ENCODE peak calls at places on chromosomes 5 and 9, in seven cellular contexts. One of them, this sample, is unnamed.

GRCh38 chr5:62886603-62887315 is 308.1 kb downstream of the LRRC70 start:
- DNase-seq in HTR-8/SVneo: no peak
- DNase-seq in stimulated activated CD8-positive, alpha-beta memory T cell treated with anti-CD3 and anti-CD28 coated beads, Interleukin-15, amount 100 ng/mL, for 4 hours: no peak
- DNase-seq in activated T-cell treated with anti-CD3 and anti-CD28 coated beads, Interleukin-2, amount 50 U/mL, for 72 hours: no peak
- DNase-seq in transverse colon: no peak
- DNase-seq in A172: no peak
- DNase-seq in stimulated activated CD4-positive, alpha-beta T cell treated with anti-CD3 and anti-CD28 coated beads, Interleukin-4, amount 100 ng/mL, for 1 hour: no peak
- DNase-seq in this sample: no peak

GRCh38 chr5:134738963-134739661 is 764 bp downstream of the CAMLG start:
- DNase-seq in stimulated activated CD8-positive, alpha-beta memory T cell treated with anti-CD3 and anti-CD28 coated beads, Interleukin-15, amount 100 ng/mL, for 4 hours: no peak
- DNase-seq in activated T-cell treated with anti-CD3 and anti-CD28 coated beads, Interleukin-2, amount 50 U/mL, for 72 hours: peak; percentile 42
- DNase-seq in HTR-8/SVneo: peak; percentile 38
- DNase-seq in transverse colon: peak; percentile 18
- DNase-seq in A172: peak; percentile 42
- DNase-seq in stimulated activated CD4-positive, alpha-beta T cell treated with anti-CD3 and anti-CD28 coated beads, Interleukin-4, amount 100 ng/mL, for 1 hour: peak; percentile 8
- DNase-seq in this sample: peak; percentile 68

GRCh38 chr5:99600952-99601351 is 672.1 kb upstream of the CHD1 start:
- DNase-seq in HTR-8/SVneo: no peak
- DNase-seq in stimulated activated CD4-positive, alpha-beta T cell treated with anti-CD3 and anti-CD28 coated beads, Interleukin-4, amount 100 ng/mL, for 1 hour: no peak
- DNase-seq in transverse colon: no peak
- DNase-seq in stimulated activated CD8-positive, alpha-beta memory T cell treated with anti-CD3 and anti-CD28 coated beads, Interleukin-15, amount 100 ng/mL, for 4 hours: no peak
- DNase-seq in activated T-cell treated with anti-CD3 and anti-CD28 coated beads, Interleukin-2, amount 50 U/mL, for 72 hours: no peak
- DNase-seq in A172: peak; percentile 29
- DNase-seq in this sample: no peak

GRCh38 chr9:129253820-129254381 is 75.8 kb upstream of the IER5L start:
- DNase-seq in stimulated activated CD4-positive, alpha-beta T cell treated with anti-CD3 and anti-CD28 coated beads, Interleukin-4, amount 100 ng/mL, for 1 hour: no peak
- DNase-seq in A172: no peak
- DNase-seq in activated T-cell treated with anti-CD3 and anti-CD28 coated beads, Interleukin-2, amount 50 U/mL, for 72 hours: no peak
- DNase-seq in stimulated activated CD8-positive, alpha-beta memory T cell treated with anti-CD3 and anti-CD28 coated beads, Interleukin-15, amount 100 ng/mL, for 4 hours: no peak
- DNase-seq in HTR-8/SVneo: no peak
- DNase-seq in transverse colon: no peak
- DNase-seq in this sample: no peak

GRCh38 chr5:72470817-72471216 is 36.4 kb downstream of the ZNF366 start:
- DNase-seq in stimulated activated CD8-positive, alpha-beta memory T cell treated with anti-CD3 and anti-CD28 coated beads, Interleukin-15, amount 100 ng/mL, for 4 hours: no peak
- DNase-seq in transverse colon: no peak
- DNase-seq in stimulated activated CD4-positive, alpha-beta T cell treated with anti-CD3 and anti-CD28 coated beads, Interleukin-4, amount 100 ng/mL, for 1 hour: no peak
- DNase-seq in activated T-cell treated with anti-CD3 and anti-CD28 coated beads, Interleukin-2, amount 50 U/mL, for 72 hours: no peak
- DNase-seq in HTR-8/SVneo: peak; percentile 52
- DNase-seq in A172: peak; percentile 93
- DNase-seq in this sample: peak; percentile 79

GRCh38 chr9:27280858-27281257 is 16.1 kb downstream of the EQTN start:
- DNase-seq in activated T-cell treated with anti-CD3 and anti-CD28 coated beads, Interleukin-2, amount 50 U/mL, for 72 hours: no peak
- DNase-seq in A172: no peak
- DNase-seq in stimulated activated CD4-positive, alpha-beta T cell treated with anti-CD3 and anti-CD28 coated beads, Interleukin-4, amount 100 ng/mL, for 1 hour: no peak
- DNase-seq in HTR-8/SVneo: no peak
- DNase-seq in stimulated activated CD8-positive, alpha-beta memory T cell treated with anti-CD3 and anti-CD28 coated beads, Interleukin-15, amount 100 ng/mL, for 4 hours: no peak
- DNase-seq in transverse colon: no peak
- DNase-seq in this sample: no peak

GRCh38 chr5:75466317-75466716 is 45.1 kb downstream of the CERT1 start:
- DNase-seq in A172: no peak
- DNase-seq in stimulated activated CD4-positive, alpha-beta T cell treated with anti-CD3 and anti-CD28 coated beads, Interleukin-4, amount 100 ng/mL, for 1 hour: no peak
- DNase-seq in transverse colon: no peak
- DNase-seq in HTR-8/SVneo: no peak
- DNase-seq in activated T-cell treated with anti-CD3 and anti-CD28 coated beads, Interleukin-2, amount 50 U/mL, for 72 hours: no peak
- DNase-seq in stimulated activated CD8-positive, alpha-beta memory T cell treated with anti-CD3 and anti-CD28 coated beads, Interleukin-15, amount 100 ng/mL, for 4 hours: no peak
- DNase-seq in this sample: no peak

GRCh38 chr9:78097541-78097940 is 65.9 kb upstream of the GNAQ start:
- DNase-seq in activated T-cell treated with anti-CD3 and anti-CD28 coated beads, Interleukin-2, amount 50 U/mL, for 72 hours: no peak
- DNase-seq in A172: no peak
- DNase-seq in HTR-8/SVneo: no peak
- DNase-seq in transverse colon: no peak
- DNase-seq in stimulated activated CD4-positive, alpha-beta T cell treated with anti-CD3 and anti-CD28 coated beads, Interleukin-4, amount 100 ng/mL, for 1 hour: no peak
- DNase-seq in stimulated activated CD8-positive, alpha-beta memory T cell treated with anti-CD3 and anti-CD28 coated beads, Interleukin-15, amount 100 ng/mL, for 4 hours: no peak
- DNase-seq in this sample: no peak

GRCh38 chr5:24068507-24068906 is 561.1 kb downstream of the PRDM9 start:
- DNase-seq in stimulated activated CD8-positive, alpha-beta memory T cell treated with anti-CD3 and anti-CD28 coated beads, Interleukin-15, amount 100 ng/mL, for 4 hours: no peak
- DNase-seq in transverse colon: no peak
- DNase-seq in A172: no peak
- DNase-seq in activated T-cell treated with anti-CD3 and anti-CD28 coated beads, Interleukin-2, amount 50 U/mL, for 72 hours: no peak
- DNase-seq in HTR-8/SVneo: no peak
- DNase-seq in stimulated activated CD4-positive, alpha-beta T cell treated with anti-CD3 and anti-CD28 coated beads, Interleukin-4, amount 100 ng/mL, for 1 hour: no peak
- DNase-seq in this sample: no peak

GRCh38 chr5:110086658-110087388 is 397.1 kb downstream of the MAN2A1 start:
- DNase-seq in activated T-cell treated with anti-CD3 and anti-CD28 coated beads, Interleukin-2, amount 50 U/mL, for 72 hours: peak; percentile 82
- DNase-seq in A172: peak; percentile 83
- DNase-seq in stimulated activated CD8-positive, alpha-beta memory T cell treated with anti-CD3 and anti-CD28 coated beads, Interleukin-15, amount 100 ng/mL, for 4 hours: no peak
- DNase-seq in transverse colon: peak; percentile 11
- DNase-seq in stimulated activated CD4-positive, alpha-beta T cell treated with anti-CD3 and anti-CD28 coated beads, Interleukin-4, amount 100 ng/mL, for 1 hour: peak; percentile 37
- DNase-seq in HTR-8/SVneo: no peak
- DNase-seq in this sample: peak; percentile 62

GRCh38 chr9:97594414-97594921 is 38.7 kb downstream of the TSTD2 start:
- DNase-seq in activated T-cell treated with anti-CD3 and anti-CD28 coated beads, Interleukin-2, amount 50 U/mL, for 72 hours: no peak
- DNase-seq in transverse colon: no peak
- DNase-seq in stimulated activated CD4-positive, alpha-beta T cell treated with anti-CD3 and anti-CD28 coated beads, Interleukin-4, amount 100 ng/mL, for 1 hour: no peak
- DNase-seq in stimulated activated CD8-positive, alpha-beta memory T cell treated with anti-CD3 and anti-CD28 coated beads, Interleukin-15, amount 100 ng/mL, for 4 hours: no peak
- DNase-seq in A172: no peak
- DNase-seq in HTR-8/SVneo: no peak
- DNase-seq in this sample: no peak

GRCh38 chr5:111016801-111017200 is 54.7 kb upstream of the TSLP start:
- DNase-seq in A172: no peak
- DNase-seq in transverse colon: no peak
- DNase-seq in stimulated activated CD4-positive, alpha-beta T cell treated with anti-CD3 and anti-CD28 coated beads, Interleukin-4, amount 100 ng/mL, for 1 hour: no peak
- DNase-seq in HTR-8/SVneo: no peak
- DNase-seq in activated T-cell treated with anti-CD3 and anti-CD28 coated beads, Interleukin-2, amount 50 U/mL, for 72 hours: no peak
- DNase-seq in stimulated activated CD8-positive, alpha-beta memory T cell treated with anti-CD3 and anti-CD28 coated beads, Interleukin-15, amount 100 ng/mL, for 4 hours: no peak
- DNase-seq in this sample: no peak

GRCh38 chr9:88697764-88698436 is 162.9 kb downstream of the NXNL2 start:
- DNase-seq in stimulated activated CD4-positive, alpha-beta T cell treated with anti-CD3 and anti-CD28 coated beads, Interleukin-4, amount 100 ng/mL, for 1 hour: no peak
- DNase-seq in A172: no peak
- DNase-seq in stimulated activated CD8-positive, alpha-beta memory T cell treated with anti-CD3 and anti-CD28 coated beads, Interleukin-15, amount 100 ng/mL, for 4 hours: no peak
- DNase-seq in activated T-cell treated with anti-CD3 and anti-CD28 coated beads, Interleukin-2, amount 50 U/mL, for 72 hours: no peak
- DNase-seq in HTR-8/SVneo: no peak
- DNase-seq in transverse colon: no peak
- DNase-seq in this sample: no peak

GRCh38 chr9:112555091-112555643 is 68.5 kb downstream of the KIAA1958 start:
- DNase-seq in A172: no peak
- DNase-seq in HTR-8/SVneo: no peak
- DNase-seq in stimulated activated CD4-positive, alpha-beta T cell treated with anti-CD3 and anti-CD28 coated beads, Interleukin-4, amount 100 ng/mL, for 1 hour: no peak
- DNase-seq in activated T-cell treated with anti-CD3 and anti-CD28 coated beads, Interleukin-2, amount 50 U/mL, for 72 hours: no peak
- DNase-seq in stimulated activated CD8-positive, alpha-beta memory T cell treated with anti-CD3 and anti-CD28 coated beads, Interleukin-15, amount 100 ng/mL, for 4 hours: no peak
- DNase-seq in transverse colon: no peak
- DNase-seq in this sample: no peak

GRCh38 chr5:163790497-163790896 is 285.1 kb downstream of the MAT2B start:
- DNase-seq in HTR-8/SVneo: no peak
- DNase-seq in A172: peak; percentile 54
- DNase-seq in stimulated activated CD8-positive, alpha-beta memory T cell treated with anti-CD3 and anti-CD28 coated beads, Interleukin-15, amount 100 ng/mL, for 4 hours: no peak
- DNase-seq in stimulated activated CD4-positive, alpha-beta T cell treated with anti-CD3 and anti-CD28 coated beads, Interleukin-4, amount 100 ng/mL, for 1 hour: no peak
- DNase-seq in transverse colon: no peak
- DNase-seq in activated T-cell treated with anti-CD3 and anti-CD28 coated beads, Interleukin-2, amount 50 U/mL, for 72 hours: no peak
- DNase-seq in this sample: no peak

GRCh38 chr5:14869286-14870164 is 2.1 kb downstream of the ANKH start:
- DNase-seq in HTR-8/SVneo: no peak
- DNase-seq in transverse colon: no peak
- DNase-seq in activated T-cell treated with anti-CD3 and anti-CD28 coated beads, Interleukin-2, amount 50 U/mL, for 72 hours: peak; percentile 60
- DNase-seq in stimulated activated CD4-positive, alpha-beta T cell treated with anti-CD3 and anti-CD28 coated beads, Interleukin-4, amount 100 ng/mL, for 1 hour: peak; percentile 18
- DNase-seq in A172: no peak
- DNase-seq in stimulated activated CD8-positive, alpha-beta memory T cell treated with anti-CD3 and anti-CD28 coated beads, Interleukin-15, amount 100 ng/mL, for 4 hours: no peak
- DNase-seq in this sample: no peak

GRCh38 chr9:123267481-123268239 is 726 bp downstream of the STRBP start:
- DNase-seq in activated T-cell treated with anti-CD3 and anti-CD28 coated beads, Interleukin-2, amount 50 U/mL, for 72 hours: no peak
- DNase-seq in HTR-8/SVneo: no peak
- DNase-seq in A172: no peak
- DNase-seq in stimulated activated CD8-positive, alpha-beta memory T cell treated with anti-CD3 and anti-CD28 coated beads, Interleukin-15, amount 100 ng/mL, for 4 hours: no peak
- DNase-seq in stimulated activated CD4-positive, alpha-beta T cell treated with anti-CD3 and anti-CD28 coated beads, Interleukin-4, amount 100 ng/mL, for 1 hour: peak; percentile 10
- DNase-seq in transverse colon: peak; percentile 33
- DNase-seq in this sample: peak; percentile 29

GRCh38 chr5:98570661-98571181 is 202.7 kb upstream of the RGMB start:
- DNase-seq in transverse colon: no peak
- DNase-seq in stimulated activated CD4-positive, alpha-beta T cell treated with anti-CD3 and anti-CD28 coated beads, Interleukin-4, amount 100 ng/mL, for 1 hour: no peak
- DNase-seq in activated T-cell treated with anti-CD3 and anti-CD28 coated beads, Interleukin-2, amount 50 U/mL, for 72 hours: no peak
- DNase-seq in A172: peak; percentile 41
- DNase-seq in stimulated activated CD8-positive, alpha-beta memory T cell treated with anti-CD3 and anti-CD28 coated beads, Interleukin-15, amount 100 ng/mL, for 4 hours: no peak
- DNase-seq in HTR-8/SVneo: no peak
- DNase-seq in this sample: no peak

GRCh38 chr5:372911-373709 is 51.6 kb downstream of the AHRR start:
- DNase-seq in transverse colon: no peak
- DNase-seq in activated T-cell treated with anti-CD3 and anti-CD28 coated beads, Interleukin-2, amount 50 U/mL, for 72 hours: no peak
- DNase-seq in HTR-8/SVneo: peak; percentile 49
- DNase-seq in A172: no peak
- DNase-seq in stimulated activated CD8-positive, alpha-beta memory T cell treated with anti-CD3 and anti-CD28 coated beads, Interleukin-15, amount 100 ng/mL, for 4 hours: no peak
- DNase-seq in stimulated activated CD4-positive, alpha-beta T cell treated with anti-CD3 and anti-CD28 coated beads, Interleukin-4, amount 100 ng/mL, for 1 hour: peak; percentile 33
- DNase-seq in this sample: no peak

GRCh38 chr5:88606626-88607025 is 276.4 kb downstream of the MEF2C start:
- DNase-seq in transverse colon: no peak
- DNase-seq in HTR-8/SVneo: no peak
- DNase-seq in A172: no peak
- DNase-seq in activated T-cell treated with anti-CD3 and anti-CD28 coated beads, Interleukin-2, amount 50 U/mL, for 72 hours: no peak
- DNase-seq in stimulated activated CD4-positive, alpha-beta T cell treated with anti-CD3 and anti-CD28 coated beads, Interleukin-4, amount 100 ng/mL, for 1 hour: no peak
- DNase-seq in stimulated activated CD8-positive, alpha-beta memory T cell treated with anti-CD3 and anti-CD28 coated beads, Interleukin-15, amount 100 ng/mL, for 4 hours: no peak
- DNase-seq in this sample: no peak

GRCh38 chr5:180785151-180785781 is 17.3 kb downstream of the MGAT1 start:
- DNase-seq in stimulated activated CD8-positive, alpha-beta memory T cell treated with anti-CD3 and anti-CD28 coated beads, Interleukin-15, amount 100 ng/mL, for 4 hours: no peak
- DNase-seq in stimulated activated CD4-positive, alpha-beta T cell treated with anti-CD3 and anti-CD28 coated beads, Interleukin-4, amount 100 ng/mL, for 1 hour: no peak
- DNase-seq in A172: peak; percentile 42
- DNase-seq in transverse colon: no peak
- DNase-seq in HTR-8/SVneo: no peak
- DNase-seq in activated T-cell treated with anti-CD3 and anti-CD28 coated beads, Interleukin-2, amount 50 U/mL, for 72 hours: no peak
- DNase-seq in this sample: no peak

GRCh38 chr5:134846641-134846960 is 833 bp downstream of the C5orf24 start:
- DNase-seq in activated T-cell treated with anti-CD3 and anti-CD28 coated beads, Interleukin-2, amount 50 U/mL, for 72 hours: peak; percentile 23
- DNase-seq in A172: no peak
- DNase-seq in stimulated activated CD4-positive, alpha-beta T cell treated with anti-CD3 and anti-CD28 coated beads, Interleukin-4, amount 100 ng/mL, for 1 hour: no peak
- DNase-seq in stimulated activated CD8-positive, alpha-beta memory T cell treated with anti-CD3 and anti-CD28 coated beads, Interleukin-15, amount 100 ng/mL, for 4 hours: peak; percentile 3
- DNase-seq in transverse colon: peak; percentile 11
- DNase-seq in HTR-8/SVneo: no peak
- DNase-seq in this sample: no peak

GRCh38 chr5:122924719-122925395 is 79.4 kb downstream of the SNX24 start:
- DNase-seq in HTR-8/SVneo: no peak
- DNase-seq in stimulated activated CD8-positive, alpha-beta memory T cell treated with anti-CD3 and anti-CD28 coated beads, Interleukin-15, amount 100 ng/mL, for 4 hours: no peak
- DNase-seq in A172: no peak
- DNase-seq in stimulated activated CD4-positive, alpha-beta T cell treated with anti-CD3 and anti-CD28 coated beads, Interleukin-4, amount 100 ng/mL, for 1 hour: no peak
- DNase-seq in activated T-cell treated with anti-CD3 and anti-CD28 coated beads, Interleukin-2, amount 50 U/mL, for 72 hours: no peak
- DNase-seq in transverse colon: no peak
- DNase-seq in this sample: no peak

GRCh38 chr5:147081256-147081872 is 153.5 kb upstream of the STK32A start:
- DNase-seq in A172: no peak
- DNase-seq in stimulated activated CD8-positive, alpha-beta memory T cell treated with anti-CD3 and anti-CD28 coated beads, Interleukin-15, amount 100 ng/mL, for 4 hours: no peak
- DNase-seq in activated T-cell treated with anti-CD3 and anti-CD28 coated beads, Interleukin-2, amount 50 U/mL, for 72 hours: no peak
- DNase-seq in transverse colon: no peak
- DNase-seq in stimulated activated CD4-positive, alpha-beta T cell treated with anti-CD3 and anti-CD28 coated beads, Interleukin-4, amount 100 ng/mL, for 1 hour: no peak
- DNase-seq in HTR-8/SVneo: no peak
- DNase-seq in this sample: no peak

GRCh38 chr5:26388946-26389345 is 649.4 kb downstream of the CDH9 start:
- DNase-seq in transverse colon: no peak
- DNase-seq in stimulated activated CD8-positive, alpha-beta memory T cell treated with anti-CD3 and anti-CD28 coated beads, Interleukin-15, amount 100 ng/mL, for 4 hours: no peak
- DNase-seq in A172: peak; percentile 57
- DNase-seq in activated T-cell treated with anti-CD3 and anti-CD28 coated beads, Interleukin-2, amount 50 U/mL, for 72 hours: no peak
- DNase-seq in stimulated activated CD4-positive, alpha-beta T cell treated with anti-CD3 and anti-CD28 coated beads, Interleukin-4, amount 100 ng/mL, for 1 hour: no peak
- DNase-seq in HTR-8/SVneo: no peak
- DNase-seq in this sample: peak; percentile 27

GRCh38 chr5:181184845-181185216 is 20.2 kb downstream of the TRIM7 start:
- DNase-seq in stimulated activated CD8-positive, alpha-beta memory T cell treated with anti-CD3 and anti-CD28 coated beads, Interleukin-15, amount 100 ng/mL, for 4 hours: no peak
- DNase-seq in transverse colon: no peak
- DNase-seq in A172: no peak
- DNase-seq in stimulated activated CD4-positive, alpha-beta T cell treated with anti-CD3 and anti-CD28 coated beads, Interleukin-4, amount 100 ng/mL, for 1 hour: no peak
- DNase-seq in activated T-cell treated with anti-CD3 and anti-CD28 coated beads, Interleukin-2, amount 50 U/mL, for 72 hours: no peak
- DNase-seq in HTR-8/SVneo: no peak
- DNase-seq in this sample: no peak

GRCh38 chr5:34610576-34610975 is 45.6 kb upstream of the RAI14 start:
- DNase-seq in A172: no peak
- DNase-seq in activated T-cell treated with anti-CD3 and anti-CD28 coated beads, Interleukin-2, amount 50 U/mL, for 72 hours: no peak
- DNase-seq in stimulated activated CD8-positive, alpha-beta memory T cell treated with anti-CD3 and anti-CD28 coated beads, Interleukin-15, amount 100 ng/mL, for 4 hours: no peak
- DNase-seq in stimulated activated CD4-positive, alpha-beta T cell treated with anti-CD3 and anti-CD28 coated beads, Interleukin-4, amount 100 ng/mL, for 1 hour: no peak
- DNase-seq in HTR-8/SVneo: no peak
- DNase-seq in transverse colon: no peak
- DNase-seq in this sample: no peak